ENCODE peak calls at places on chromosome 2, in six cellular contexts. M is stimulated activated CD4-positive, alpha-beta T cell treated with anti-CD3 and anti-CD28 coated beads, Interleukin-1b, Interleukin-23, amount 100 ng/mL, for 24 hours; X is central memory CD4-positive, alpha-beta T cell; F is ACHN; U is SHP77 treated with DMSO at 0.1 percent for 48 hours; W is NCI-H69. N is an unnamed sample.

GRCh38 chr2:129777146-129777545 is 202.3 kb upstream of the RAB6C start:
- DNase-seq in F (no peak), W (no peak), X (no peak), M (no peak), U (no peak), N (no peak)

GRCh38 chr2:157792345-157793052 is 83.6 kb downstream of the ACVR1 start:
- DNase-seq in M (no peak), W (no peak), F (peak), U (no peak), X (no peak), N (peak)

GRCh38 chr2:105410554-105410953 is 11.7 kb upstream of the FHL2 start:
- DNase-seq in F (no peak), X (no peak), M (no peak), W (no peak), U (no peak), N (no peak)

GRCh38 chr2:64404002-64404731 is 49.8 kb upstream of the LGALSL start:
- DNase-seq in W (peak), F (no peak), U (peak), M (no peak), X (no peak), N (no peak)

GRCh38 chr2:235495373-235496238 is 1.8 kb downstream of the AGAP1 start:
- DNase-seq in M (no peak), F (peak), U (no peak), W (peak), X (no peak), N (peak)

GRCh38 chr2:145909781-145910180 is 1389.9 kb upstream of the ZEB2 start:
- DNase-seq in F (no peak), U (no peak), W (no peak), X (no peak), M (no peak), N (no peak)

GRCh38 chr2:45782968-45783367 is 131.5 kb downstream of the PRKCE start:
- DNase-seq in M (no peak), U (no peak), F (no peak), W (no peak), X (no peak), N (no peak)

GRCh38 chr2:108383146-108383830 is 5.5 kb downstream of the SULT1C4 start:
- DNase-seq in X (no peak), M (no peak), F (peak), W (no peak), U (no peak), N (peak)

GRCh38 chr2:120758181-120759048 is 22.7 kb downstream of the GLI2 start:
- DNase-seq in X (no peak), F (no peak), U (no peak), M (no peak), W (no peak), N (no peak)

GRCh38 chr2:3644891-3645605 is 13.0 kb upstream of the ALLC start:
- DNase-seq in F (no peak), M (no peak), X (no peak), U (no peak), W (no peak), N (no peak)

GRCh38 chr2:74219846-74220486 is 21.6 kb downstream of the MTHFD2 start:
- DNase-seq in F (no peak), M (no peak), W (peak), U (no peak), X (no peak), N (no peak)

GRCh38 chr2:181782630-181783029 is 102.3 kb upstream of the NEUROD1 start:
- DNase-seq in X (no peak), W (no peak), M (no peak), U (no peak), F (no peak), N (no peak)

GRCh38 chr2:104254017-104254416 is 599.9 kb upstream of the POU3F3 start:
- DNase-seq in F (no peak), W (no peak), U (no peak), M (no peak), X (no peak), N (peak)

GRCh38 chr2:10452334-10452733 is 4.2 kb upstream of the ODC1 start:
- DNase-seq in X (no peak), M (no peak), U (peak), F (peak), W (peak), N (peak)

GRCh38 chr2:43944915-43945314 is 50.9 kb downstream of the LRPPRC start:
- DNase-seq in U (no peak), W (peak), F (no peak), X (no peak), M (no peak), N (no peak)

GRCh38 chr2:63652063-63652985 is 63.6 kb downstream of the MDH1 start:
- DNase-seq in X (no peak), W (no peak), F (no peak), M (no peak), U (no peak), N (no peak)

GRCh38 chr2:155266109-155266508 is 567.6 kb downstream of the KCNJ3 start:
- DNase-seq in F (no peak), M (no peak), X (no peak), U (no peak), W (no peak), N (no peak)

GRCh38 chr2:227031379-227031778 is 132.6 kb downstream of the COL4A4 start:
- DNase-seq in W (no peak), X (no peak), U (no peak), M (no peak), F (no peak), N (no peak)

GRCh38 chr2:10103179-10103578 is 19.4 kb upstream of the RRM2 start:
- DNase-seq in U (peak), M (no peak), W (peak), X (no peak), F (no peak), N (no peak)

GRCh38 chr2:40653829-40654228 is 201.9 kb upstream of the SLC8A1 start:
- DNase-seq in X (no peak), M (no peak), W (no peak), F (peak), U (no peak), N (no peak)

GRCh38 chr2:57376985-57377384 is 669.6 kb upstream of the VRK2 start:
- DNase-seq in M (no peak), X (no peak), U (peak), F (peak), W (peak), N (peak)

GRCh38 chr2:68577183-68577582 is 66.2 kb upstream of the PROKR1 start:
- DNase-seq in F (no peak), U (no peak), W (no peak), X (no peak), M (no peak), N (no peak)

GRCh38 chr2:5696741-5697521 is 4.7 kb downstream of the SOX11 start:
- DNase-seq in W (peak), U (peak), M (no peak), X (no peak), F (peak), N (peak)

GRCh38 chr2:231296401-231296800 is 98.0 kb downstream of the ARMC9 start:
- DNase-seq in X (no peak), F (no peak), W (no peak), M (no peak), U (no peak), N (no peak)

GRCh38 chr2:133498615-133499585 is 69.4 kb downstream of the NCKAP5 start:
- DNase-seq in U (no peak), M (no peak), X (no peak), F (no peak), W (no peak), N (no peak)

N was measured in DMS53.